ENCODE peak calls at places on chromosomes 16 and 17, in five cellular contexts. P is body of pancreas; K is activated CD8-positive, alpha-beta memory T cell treated with anti-CD3 and anti-CD28 coated beads for 1 hour; Q is stimulated activated CD8-positive, alpha-beta memory T cell treated with anti-CD3 and anti-CD28 coated beads, Interleukin-4, amount 100 ng/mL, for 24 hours; W is AG09319. R is an unnamed sample.
A peak's percentile ranks its signal among the peaks of the same experiment; 100 is the strongest.

GRCh38 chr16:85169333-85170065 is 57.2 kb upstream of the CIBAR2 start:
- DNase-seq in P (no peak), K (no peak), Q (no peak), W (no peak), R (no peak)

GRCh38 chr16:9092963-9093477 is 1.6 kb downstream of the HAPSTR1 start:
- DNase-seq in P (peak; percentile 54), K (no peak), Q (peak; percentile 14), W (no peak), R (no peak)

GRCh38 chr16:70593544-70593943 is 52.8 kb upstream of the IL34 start:
- DNase-seq in P (no peak), K (no peak), Q (no peak), W (no peak), R (no peak)

GRCh38 chr17:62807812-62808575 is at the start of gene MARCHF10:
- DNase-seq in P (peak; percentile 37), K (no peak), Q (peak; percentile 42), W (no peak), R (no peak)

GRCh38 chr17:64449545-64449944 is 630 bp downstream of the MILR1 start:
- DNase-seq in P (no peak), K (no peak), Q (no peak), W (no peak), R (no peak)

GRCh38 chr17:68794636-68795503 is 160.3 kb downstream of the ABCA8 start:
- DNase-seq in P (no peak), K (no peak), Q (no peak), W (peak; percentile 53), R (no peak)

GRCh38 chr17:15966879-15967248 is 21.9 kb downstream of the ADORA2B start:
- DNase-seq in P (no peak), K (no peak), Q (no peak), W (no peak), R (no peak)

GRCh38 chr17:39600469-39601009 is 7.2 kb downstream of the NEUROD2 start:
- DNase-seq in P (no peak), K (no peak), Q (no peak), W (no peak), R (no peak)

GRCh38 chr16:83615981-83616380 is 191.8 kb upstream of the HSBP1 start:
- DNase-seq in P (no peak), K (no peak), Q (no peak), W (no peak), R (no peak)

GRCh38 chr16:89201467-89202377 is 1.4 kb upstream of the SLC22A31 start:
- DNase-seq in P (peak; percentile 92), K (peak; percentile 54), Q (peak; percentile 65), W (no peak), R (no peak)

GRCh38 chr17:19411641-19412040 is 609 bp downstream of the RNF112 start:
- DNase-seq in P (no peak), K (no peak), Q (no peak), W (no peak), R (no peak)

GRCh38 chr17:54749157-54749556 is 151.5 kb upstream of the TOM1L1 start:
- DNase-seq in P (no peak), K (no peak), Q (no peak), W (no peak), R (no peak)

GRCh38 chr17:82299452-82299851 is 18.0 kb downstream of the CD7 start:
- DNase-seq in P (no peak), K (no peak), Q (no peak), W (no peak), R (no peak)

GRCh38 chr17:82815790-82816305 is 24.0 kb downstream of the ZNF750 start:
- DNase-seq in P (no peak), K (no peak), Q (no peak), W (no peak), R (no peak)

GRCh38 chr17:77456271-77456950 is 315.6 kb downstream of the SEC14L1 start:
- DNase-seq in P (no peak), K (no peak), Q (no peak), W (no peak), R (no peak)

GRCh38 chr17:82083533-82084359 is 14.3 kb downstream of the FASN start:
- DNase-seq in P (no peak), K (no peak), Q (no peak), W (no peak), R (no peak)

GRCh38 chr17:177762-178161 is 3.7 kb downstream of the DOC2B start:
- DNase-seq in P (no peak), K (no peak), Q (no peak), W (no peak), R (no peak)

GRCh38 chr16:4085405-4085970 is 30.8 kb downstream of the ADCY9 start:
- DNase-seq in P (no peak), K (no peak), Q (no peak), W (no peak), R (no peak)